ENCODE peak calls at places on chromosomes 11 and 22, in five cellular contexts. K is H1; O is CD8-positive, alpha-beta T cell; J is IMR-90; L is endothelial cell of umbilical vein. H is an unnamed sample. For H3K9me3 and H3K4me1, the result is how much of the 10 kb centered on the place peaks cover.

GRCh38 chr11:105609341-105609781 is 512 bp upstream of the GRIA4 start:
- DNase-seq in K (peak), L (peak), J (peak), O (no peak), H (no peak)

GRCh38 chr11:65041206-65042035 is at the start of gene SAC3D1:
- DNase-seq in L (peak), K (no peak), J (peak), O (no peak), H (no peak)

GRCh38 chr22:44917372-44918165 is 92.2 kb downstream of the PHF21B start:
- DNase-seq in K (no peak), J (no peak), L (no peak), O (no peak), H (no peak)

GRCh38 chr22:40396882-40397281 is 26.5 kb downstream of the SGSM3 start:
- DNase-seq in L (peak), J (peak), O (no peak), K (peak), H (no peak)

GRCh38 chr11:8658210-8658968 is 24.1 kb downstream of the TRIM66 start:
- DNase-seq in O (no peak), J (peak), L (no peak), K (no peak), H (no peak)

GRCh38 chr22:44972363-44973083 is 37.3 kb downstream of the PHF21B start:
- DNase-seq in L (no peak), K (no peak), J (peak), O (no peak), H (peak)

GRCh38 chr11:122422707-122423106 is 232.8 kb upstream of the UBASH3B start:
- DNase-seq in L (no peak), O (no peak), J (peak), K (no peak), H (no peak)

GRCh38 chr22:19402642-19403191 is 28.8 kb downstream of the HIRA start:
- DNase-seq in L (no peak), K (no peak), J (no peak), O (no peak), H (no peak)

GRCh38 chr11:69089258-69089657 is 40.5 kb downstream of the TPCN2 start:
- DNase-seq in J (peak), L (peak), K (no peak), O (no peak), H (no peak)

GRCh38 chr11:66032962-66033735 is 6.9 kb upstream of the CATSPER1 start:
- DNase-seq in K (no peak), L (no peak), J (no peak), O (no peak), H (no peak)

GRCh38 chr11:67275606-67276409 is 9.5 kb downstream of the GRK2 start:
- DNase-seq in L (no peak), K (no peak), O (no peak), J (no peak), H (no peak)

GRCh38 chr11:119990306-119991021 is 147.4 kb downstream of the TRIM29 start:
- DNase-seq in K (no peak), J (no peak), L (no peak), O (no peak), H (no peak)

GRCh38 chr11:92340839-92341238 is 116.2 kb downstream of the FAT3 start:
- DNase-seq in O (no peak), J (peak), K (peak), L (no peak), H (no peak)

GRCh38 chr11:101441747-101442146 is 142.1 kb downstream of the TRPC6 start:
- DNase-seq in L (no peak), K (no peak), O (no peak), J (no peak), H (no peak)

GRCh38 chr11:18001191-18001590 is 11.7 kb downstream of the SERGEF start:
- DNase-seq in J (peak), K (no peak), O (no peak), L (no peak), H (no peak)

GRCh38 chr11:79439430-79439892 is 1.4 kb downstream of the TENM4 start:
- DNase-seq in L (no peak), K (no peak), J (peak), O (no peak), H (no peak)

GRCh38 chr11:10413268-10413667 is 41.8 kb upstream of the AMPD3 start:
- DNase-seq in K (no peak), O (peak), J (peak), L (peak), H (peak)

GRCh38 chr11:80960331-80961095 is 1519.7 kb upstream of the TENM4 start:
- DNase-seq in O (no peak), J (no peak), L (no peak), K (no peak), H (no peak)

GRCh38 chr11:122310701-122311100 is 194.7 kb upstream of the BLID start:
- DNase-seq in K (no peak), L (no peak), O (no peak), J (no peak), H (no peak)

GRCh38 chr22:38419864-38420172 is 35.2 kb downstream of the KCNJ4 start:
- DNase-seq in O (no peak), K (no peak), J (no peak), L (no peak), H (no peak)

GRCh38 chr22:26970809-26971394 is 313.5 kb downstream of the MIAT start:
- DNase-seq in L (no peak), J (no peak), K (no peak), O (no peak), H (no peak)

GRCh38 chr22:49764151-49764581 is 63.5 kb downstream of the BRD1 start:
- DNase-seq in J (no peak), L (no peak), O (peak), K (peak), H (no peak)

GRCh38 chr11:69650081-69650831 is 9.3 kb downstream of the CCND1 start:
- DNase-seq in L (no peak), J (no peak), O (no peak), K (no peak), H (no peak)

GRCh38 chr11:45925550-45925949 is 3.1 kb downstream of the LARGE2 start:
- DNase-seq in L (no peak), J (no peak), K (no peak), O (no peak), H (no peak)

GRCh38 chr11:68838572-68838964 is 3.1 kb downstream of the CPT1A start:
- DNase-seq in O (no peak), K (no peak), L (peak), J (no peak), H (no peak)

GRCh38 chr11:125347261-125347585 is 148.8 kb downstream of the FEZ1 start:
- DNase-seq in O (no peak), L (no peak), J (no peak), K (no peak), H (no peak)

GRCh38 chr11:74278103-74278502 is 33.3 kb downstream of the P4HA3 start:
- DNase-seq in J (no peak), L (no peak), O (no peak), K (no peak), H (no peak)

GRCh38 chr11:112321521-112322172 is 61.0 kb upstream of the PLET1 start:
- DNase-seq in J (peak), O (no peak), K (no peak), L (no peak), H (peak)

GRCh38 chr11:7499046-7499445 is 13.7 kb downstream of the OLFML1 start:
- DNase-seq in K (no peak), J (no peak), O (no peak), L (no peak), H (no peak)

GRCh38 chr11:67300756-67301312 is 2.5 kb upstream of the SSH3 start:
- DNase-seq in L (no peak), K (no peak), O (no peak), J (no peak), H (no peak)

GRCh38 chr11:74256370-74257133 is 54.9 kb downstream of the P4HA3 start:
- DNase-seq in K (no peak), L (no peak), J (no peak), O (no peak), H (no peak)

GRCh38 chr11:93543292-93543977 is at the start of gene SMCO4:
- DNase-seq in L (peak), O (peak), K (peak), J (peak), H (peak)

GRCh38 chr11:109421981-109422590 is at the start of gene C11orf87:
- DNase-seq in K (peak), O (no peak), L (no peak), J (no peak), H (no peak)

GRCh38 chr11:43546561-43547410 is 133.8 kb upstream of the HSD17B12 start:
- DNase-seq in L (no peak), K (no peak), O (no peak), J (no peak), H (no peak)

GRCh38 chr11:43549624-43550023 is 130.9 kb upstream of the HSD17B12 start:
- DNase-seq in O (no peak), K (no peak), J (no peak), L (no peak), H (no peak)

GRCh38 chr11:43548921-43549320 is 131.6 kb upstream of the HSD17B12 start:
- DNase-seq in O (no peak), K (no peak), J (no peak), L (no peak), H (no peak)

GRCh38 chr11:43547411-43547718 is 133.2 kb upstream of the HSD17B12 start:
- DNase-seq in K (peak), L (no peak), O (no peak), J (no peak), H (no peak)

GRCh38 chr11:43547900-43548381 is 132.6 kb upstream of the HSD17B12 start:
- DNase-seq in J (no peak), K (peak), O (no peak), L (no peak), H (peak)
- H3K4me3 ChIP-seq in J (no peak), K (peak), O (no peak), L (no peak), H (no peak)

DNA sequence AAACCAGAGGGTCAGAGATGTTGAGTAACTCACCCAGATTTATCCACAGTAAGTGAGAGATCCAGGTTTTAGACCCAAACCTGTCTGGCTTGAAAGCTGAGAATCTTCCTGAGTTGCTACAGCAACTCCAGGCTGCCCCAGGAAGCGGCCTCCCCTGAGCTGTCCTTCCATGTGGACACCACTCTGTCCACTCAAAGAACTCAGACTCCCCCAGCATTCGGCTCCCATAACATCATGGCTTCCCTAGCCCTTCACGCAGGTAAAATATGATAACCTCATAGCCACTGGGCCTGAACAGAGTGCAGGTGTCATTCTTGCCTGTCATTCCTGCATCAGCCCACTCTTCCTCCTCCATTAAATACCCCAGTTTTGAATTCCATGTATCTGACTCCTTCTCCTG is 657.8 kb downstream of the TBC1D22A start:
- DNase-seq in K (no peak), J (no peak), O (no peak), L (no peak), H (no peak)
- H3K9me3 ChIP-seq in K (half or more), J (under half), O (under half), L (under half), H (under half)

DNA sequence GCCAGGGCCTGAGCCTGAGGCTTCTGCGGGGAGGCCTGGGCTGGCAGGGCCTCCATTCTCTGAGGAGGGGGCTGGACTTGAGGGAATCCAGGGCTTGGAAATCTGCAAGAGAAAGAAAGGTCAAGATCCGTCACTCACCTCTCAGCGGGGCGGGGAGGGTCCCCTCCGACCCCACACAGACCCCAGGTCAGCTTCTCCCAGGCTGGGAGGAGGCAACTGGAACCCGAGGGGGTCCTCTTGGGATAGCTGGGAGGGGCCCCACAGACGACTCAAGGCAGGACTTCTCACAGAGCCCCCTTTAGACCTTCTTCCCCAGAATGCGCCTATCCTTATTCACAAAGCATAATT is 11.0 kb downstream of the TNKS1BP1 start:
- DNase-seq in O (no peak), K (no peak), L (no peak), J (no peak), H (no peak)
- H3K4me1 ChIP-seq in O (under half), K (under half), L (under half), J (half or more), H (under half)

GRCh38 chr11:14118047-14118446 is 155.5 kb downstream of the SPON1 start:
- DNase-seq in L (no peak), K (no peak), J (no peak), O (no peak), H (no peak)

GRCh38 chr11:14117632-14118031 is 155.1 kb downstream of the SPON1 start:
- DNase-seq in L (no peak), O (no peak), J (no peak), K (no peak), H (no peak)

GRCh38 chr11:14112721-14113120 is 150.2 kb downstream of the SPON1 start:
- DNase-seq in J (no peak), O (no peak), K (no peak), L (no peak), H (no peak)

GRCh38 chr11:14114269-14114668 is 151.7 kb downstream of the SPON1 start:
- DNase-seq in O (no peak), J (no peak), L (peak), K (no peak), H (no peak)

DNA sequence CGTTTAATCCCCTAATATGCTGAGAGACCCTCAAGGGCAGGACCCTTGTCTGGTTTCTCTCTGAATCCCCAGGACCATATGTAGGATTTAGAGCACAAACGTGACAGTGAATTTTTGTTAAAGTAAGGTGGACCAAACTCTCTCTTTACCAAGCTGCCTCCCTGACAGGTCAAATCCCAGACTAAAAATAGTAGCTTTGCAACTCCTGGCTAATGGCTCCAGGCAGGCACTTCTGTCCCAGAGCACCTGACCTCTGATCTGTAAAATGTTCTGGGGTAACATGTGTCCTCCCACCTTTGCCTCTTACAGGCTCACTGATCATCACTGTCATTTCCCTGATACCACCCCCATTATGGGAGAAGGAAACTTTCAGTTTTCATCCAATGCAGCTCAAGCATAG is 152.3 kb downstream of the SPON1 start:
- DNase-seq in L (no peak), K (no peak), J (no peak), O (no peak), H (no peak)
- H3K4me3 ChIP-seq in L (no peak), K (no peak), J (no peak), O (no peak), H (no peak)

H was measured in naive thymus-derived CD4-positive, alpha-beta T cell.